ENCODE peak calls at places on chromosome 12, in six cellular contexts. F is PC-3, O is prostate gland, B is fibroblast of the aortic adventitia, H is GM20000, Q is neural progenitor cell. A is an unnamed sample.

GRCh38 chr12:106139422-106140141 is 828 bp upstream of the NUAK1 start:
- DNase-seq in F (peak), O (peak), B (peak), H (no peak), Q (peak), A (peak)

GRCh38 chr12:46373303-46374182 is 970 bp upstream of the SLC38A2 start:
- DNase-seq in F (peak), O (peak), B (peak), H (peak), Q (peak), A (peak)

GRCh38 chr12:84874125-84874824 is 38.3 kb downstream of the SLC6A15 start:
- DNase-seq in F (peak), O (no peak), B (peak), H (peak), Q (peak), A (no peak)

GRCh38 chr12:113086249-113087164 is 30.0 kb downstream of the DTX1 start:
- DNase-seq in F (no peak), O (no peak), B (no peak), H (no peak), Q (no peak), A (no peak)

GRCh38 chr12:113057565-113058485 is 1.3 kb downstream of the DTX1 start:
- DNase-seq in F (no peak), O (no peak), B (no peak), H (peak), Q (peak), A (no peak)

GRCh38 chr12:19757317-19757877 is 318.1 kb downstream of the AEBP2 start:
- DNase-seq in F (peak), O (no peak), B (peak), H (no peak), Q (peak), A (no peak)

GRCh38 chr12:14998941-14999340 is 26.1 kb downstream of the PDE6H start:
- DNase-seq in F (no peak), O (no peak), B (no peak), H (no peak), Q (no peak), A (no peak)

GRCh38 chr12:70267550-70267949 is 24.3 kb downstream of the CNOT2 start:
- DNase-seq in F (no peak), O (no peak), B (peak), H (no peak), Q (no peak), A (no peak)

GRCh38 chr12:129997239-129997638 is 93.4 kb upstream of the TMEM132D start:
- DNase-seq in F (no peak), O (no peak), B (no peak), H (no peak), Q (no peak), A (no peak)

GRCh38 chr12:131511391-131511802 is 199.5 kb upstream of the SFSWAP start:
- DNase-seq in F (peak), O (no peak), B (no peak), H (peak), Q (no peak), A (no peak)

GRCh38 chr12:19771858-19772257 is 332.6 kb downstream of the AEBP2 start:
- DNase-seq in F (no peak), O (no peak), B (peak), H (no peak), Q (no peak), A (no peak)

DNA sequence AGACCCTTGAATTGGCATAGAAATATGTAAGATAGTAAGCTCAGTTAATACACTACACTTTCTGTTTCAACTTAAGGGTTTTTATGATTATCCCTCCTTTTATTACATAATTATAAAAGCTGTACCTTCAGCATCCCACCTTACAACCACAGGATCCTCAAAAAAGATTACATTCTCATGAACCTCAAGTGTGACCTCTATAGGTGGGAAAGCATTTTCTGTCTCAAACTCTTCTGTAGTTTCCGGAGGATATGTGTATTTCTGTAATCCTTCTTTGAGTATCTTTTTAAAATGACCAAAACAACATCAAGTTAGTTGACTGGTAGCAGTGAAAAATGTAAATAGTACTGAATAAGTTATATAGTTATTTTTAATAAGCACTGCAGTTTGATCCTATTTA is 75.9 kb downstream of the DNAI7 start:
- DNase-seq in F (no peak), O (no peak), B (no peak), H (peak), Q (no peak), A (no peak)
- TF ChIP-seq CTCF in F (peak), O (no peak), B (no peak), H (peak), Q (peak), A (no peak)

DNA sequence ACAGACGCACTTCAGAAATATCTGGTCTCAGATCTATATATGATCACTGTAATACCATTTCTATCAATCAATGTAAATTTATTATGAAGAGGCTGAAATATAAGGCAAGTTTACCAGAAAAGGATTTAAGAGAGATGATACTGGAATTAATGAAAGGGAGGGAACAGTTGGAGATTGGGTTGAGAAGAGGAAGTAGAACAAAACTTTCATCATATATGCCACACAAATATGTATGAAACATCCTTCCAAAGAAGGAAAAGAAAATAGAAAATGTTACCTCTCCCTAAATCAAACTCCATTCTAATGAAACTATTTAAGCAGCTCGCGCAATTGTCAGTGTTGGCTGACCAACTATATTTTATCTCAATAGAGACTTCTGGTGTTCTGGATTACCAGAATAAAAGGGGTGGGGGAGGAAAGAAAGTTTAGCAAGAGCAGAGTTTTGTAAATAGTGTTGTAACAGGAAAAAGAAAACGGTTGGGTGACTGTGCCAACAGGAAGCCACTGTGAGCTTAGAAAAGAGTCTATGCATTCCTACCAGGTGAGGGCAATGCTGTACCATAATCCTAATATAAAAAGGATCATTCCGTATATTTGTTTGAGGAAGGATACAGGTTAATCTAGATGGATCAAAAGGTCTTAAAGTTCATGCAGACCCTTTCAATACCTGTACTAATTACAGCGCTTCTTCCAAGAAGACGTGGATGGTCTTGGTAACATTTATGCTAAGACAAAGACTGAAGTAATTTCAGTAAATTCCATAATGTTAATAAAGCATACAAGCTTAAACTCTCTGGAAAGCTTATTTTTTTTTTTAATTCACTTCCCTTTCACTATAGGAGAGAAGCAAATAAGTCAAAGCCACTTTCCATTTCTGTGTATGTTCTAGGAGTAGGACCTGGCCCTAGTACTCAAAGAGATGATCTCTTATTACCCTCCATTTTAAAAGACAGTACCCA is 14.5 kb upstream of the LLPH start:
- DNase-seq in F (peak), O (peak), B (peak), H (no peak), Q (peak), A (no peak)
- TF ChIP-seq CTCF in F (peak), O (peak), B (peak), H (no peak), Q (peak), A (peak)

GRCh38 chr12:59166457-59166856 is 246.2 kb upstream of the LRIG3 start:
- DNase-seq in F (no peak), O (no peak), B (no peak), H (no peak), Q (no peak), A (no peak)

GRCh38 chr12:59164226-59164625 is 243.9 kb upstream of the LRIG3 start:
- DNase-seq in F (no peak), O (no peak), B (peak), H (no peak), Q (no peak), A (no peak)

DNA sequence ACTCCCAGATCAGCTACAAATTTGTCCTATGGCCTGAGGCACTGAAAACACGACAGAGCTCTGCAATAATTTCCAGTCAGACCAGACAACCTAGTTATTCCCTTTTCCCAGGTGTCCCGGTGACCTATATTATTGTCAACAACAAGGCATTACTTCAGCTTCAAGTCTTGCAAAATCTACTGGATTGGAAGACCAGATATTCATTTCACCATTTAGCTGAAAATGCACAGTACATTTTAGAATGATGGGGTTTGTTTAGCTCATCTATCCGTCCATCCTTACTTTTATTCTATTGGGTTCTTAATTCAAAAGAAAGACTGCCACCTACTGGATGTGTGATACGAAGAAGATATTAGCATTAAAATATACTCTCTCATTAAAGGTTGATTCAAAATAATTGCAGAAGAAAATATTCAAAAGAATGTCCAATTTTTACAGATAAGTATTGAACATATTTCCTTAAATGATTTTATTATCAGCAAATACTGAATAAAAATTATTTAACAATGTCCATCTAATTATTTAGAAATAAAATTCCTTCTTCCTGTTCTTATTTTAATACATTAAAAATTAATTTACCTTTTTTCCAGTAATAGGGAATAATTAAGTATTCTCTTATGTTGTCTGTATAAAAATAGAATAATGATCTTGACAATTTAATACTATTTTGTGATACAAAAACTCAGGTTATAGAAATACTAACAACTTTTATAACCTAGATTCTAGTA is 244.9 kb upstream of the LRIG3 start:
- DNase-seq in F (peak), O (no peak), B (peak), H (no peak), Q (peak), A (no peak)
- TF ChIP-seq CTCF in F (peak), O (peak), B (peak), H (peak), Q (peak), A (peak)

GRCh38 chr12:97134495-97134894 is 227.4 kb downstream of the NEDD1 start:
- DNase-seq in F (no peak), O (no peak), B (no peak), H (no peak), Q (no peak), A (no peak)
- TF ChIP-seq CTCF in F (peak), O (no peak), B (no peak), H (no peak), Q (peak), A (no peak)